ENCODE peak calls at places on chromosomes 1 and 21, in nine cellular contexts. F is ovary, Q is H1, Y is stomach, K is A549, P is suprapubic skin, B is sigmoid colon, M is esophagus muscularis mucosa, X is transverse colon. T is an unnamed sample.

GRCh38 chr1:29124366-29125236 is 898 bp upstream of the TMEM200B start:
- DNase-seq in F (peak), Q (peak), Y (peak), K (peak), P (peak), B (peak), M (peak), X (peak), T (peak)

GRCh38 chr1:28592314-28593071 is 428 bp downstream of the RAB42 start:
- DNase-seq in F (no peak), Q (peak), Y (peak), K (no peak), P (no peak), B (no peak), M (no peak), X (peak), T (no peak)

GRCh38 chr1:23865543-23865930 is 2.6 kb downstream of the FUCA1 start:
- DNase-seq in F (no peak), Q (no peak), Y (peak), K (no peak), P (no peak), B (no peak), M (no peak), X (peak), T (peak)

GRCh38 chr1:94063379-94063778 is 57.6 kb downstream of the ABCA4 start:
- DNase-seq in F (peak), Q (no peak), Y (peak), K (peak), P (peak), B (peak), M (no peak), X (peak), T (peak)

GRCh38 chr21:38340131-38340530 is 83.3 kb downstream of the KCNJ15 start:
- DNase-seq in F (no peak), Q (no peak), Y (no peak), K (no peak), P (peak), B (no peak), M (no peak), X (no peak), T (no peak)

GRCh38 chr1:83689900-83690868 is 308.7 kb downstream of the TTLL7 start:
- DNase-seq in F (no peak), Q (no peak), Y (no peak), K (no peak), P (no peak), B (no peak), M (no peak), X (no peak), T (no peak)

GRCh38 chr1:99869304-99869703 is 19.1 kb downstream of the AGL start:
- DNase-seq in F (no peak), Q (no peak), Y (no peak), K (no peak), P (no peak), B (no peak), M (no peak), X (no peak), T (no peak)

GRCh38 chr1:157193219-157193618 is 55.0 kb upstream of the ETV3 start:
- DNase-seq in F (no peak), Q (no peak), Y (no peak), K (no peak), P (no peak), B (no peak), M (peak), X (no peak), T (no peak)

GRCh38 chr1:229803601-229804217 is 177.7 kb downstream of the URB2 start:
- DNase-seq in F (no peak), Q (no peak), Y (no peak), K (no peak), P (no peak), B (no peak), M (no peak), X (no peak), T (no peak)

GRCh38 chr1:67484492-67484891 is 54.3 kb upstream of the SERBP1 start:
- DNase-seq in F (no peak), Q (no peak), Y (no peak), K (no peak), P (no peak), B (no peak), M (no peak), X (no peak), T (no peak)

GRCh38 chr1:156893048-156893953 is at the start of gene PEAR1:
- DNase-seq in F (peak), Q (peak), Y (no peak), K (no peak), P (no peak), B (peak), M (no peak), X (no peak), T (no peak)

GRCh38 chr1:165411396-165411795 is 33.5 kb downstream of the RXRG start:
- DNase-seq in F (no peak), Q (no peak), Y (no peak), K (no peak), P (no peak), B (no peak), M (no peak), X (no peak), T (no peak)

GRCh38 chr1:31748265-31748859 is 15.8 kb downstream of the ADGRB2 start:
- DNase-seq in F (no peak), Q (no peak), Y (no peak), K (no peak), P (no peak), B (no peak), M (no peak), X (no peak), T (no peak)

DNA sequence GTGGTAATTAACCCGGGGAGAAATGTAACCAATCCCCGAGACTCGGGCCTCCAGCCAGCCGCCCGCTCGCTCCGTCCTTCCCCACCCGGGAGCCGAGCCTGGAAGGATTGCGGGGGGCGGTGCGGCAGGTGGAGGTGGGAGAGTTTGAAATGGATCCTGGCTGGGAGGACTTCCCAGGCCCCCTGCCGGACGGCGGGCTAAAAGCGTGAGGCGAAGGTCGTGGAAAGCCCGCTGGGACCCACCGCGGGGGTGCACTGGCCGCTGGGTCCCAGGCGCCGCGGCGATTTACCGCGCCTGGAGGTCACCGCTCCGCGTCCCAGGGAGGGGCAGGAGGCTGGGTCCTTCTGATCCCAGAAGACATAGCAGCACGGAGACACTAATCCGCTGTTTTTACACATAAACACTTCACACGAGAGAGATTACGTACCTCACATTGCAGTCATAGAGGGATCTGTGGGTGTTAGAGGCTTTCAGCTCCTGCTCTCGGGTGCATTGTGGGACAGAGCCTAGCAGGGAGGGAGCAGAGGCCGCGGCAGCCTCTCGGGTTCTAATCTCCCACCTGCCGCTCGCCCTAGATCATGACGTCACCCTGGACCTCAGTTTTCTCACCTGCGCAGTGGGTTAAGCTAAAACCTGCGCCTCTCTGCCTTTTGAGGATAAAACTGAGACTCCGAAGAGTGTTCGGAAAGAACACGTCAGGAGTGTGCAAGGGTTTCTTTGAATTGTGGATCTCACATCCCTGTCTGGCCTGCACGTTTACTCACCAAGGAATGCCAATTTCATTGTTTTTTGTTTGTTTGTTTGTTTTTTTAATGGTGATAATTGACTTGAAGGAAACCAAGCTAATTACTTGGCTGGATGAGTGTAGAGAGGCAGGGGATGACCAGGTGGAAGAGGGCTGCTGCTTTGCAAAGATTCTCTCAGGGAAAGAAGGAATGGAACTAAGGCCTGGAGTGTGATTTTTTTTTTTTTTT is 17.1 kb upstream of the TMEM9 start:
- DNase-seq in F (peak), Q (no peak), Y (peak), K (peak), P (no peak), B (no peak), M (no peak), X (peak), T (no peak)
- TF ChIP-seq CTCF in F (peak), Q (peak), Y (no peak), K (peak), P (no peak), B (no peak), M (peak), X (peak), T (peak)

GRCh38 chr1:113692824-113693431 is 66.4 kb downstream of the PHTF1 start:
- DNase-seq in F (no peak), Q (no peak), Y (no peak), K (no peak), P (no peak), B (no peak), M (no peak), X (no peak), T (no peak)
- TF ChIP-seq EP300 in F (no peak), Q (no peak), Y (no peak), K (no peak), P (no peak), B (no peak), M (no peak), X (no peak), T (no peak)

GRCh38 chr1:147504801-147505303 is 36.4 kb upstream of the BCL9 start:
- DNase-seq in F (peak), Q (peak), Y (no peak), K (no peak), P (no peak), B (no peak), M (no peak), X (no peak), T (no peak)
- TF ChIP-seq CTCF in F (no peak), Q (no peak), Y (no peak), K (no peak), P (no peak), B (no peak), M (no peak), X (no peak), T (no peak)

GRCh38 chr1:45629035-45629434 is 5.2 kb upstream of the CCDC17 start:
- DNase-seq in F (no peak), Q (no peak), Y (no peak), K (no peak), P (no peak), B (no peak), M (no peak), X (no peak), T (no peak)
- TF ChIP-seq EP300 in F (no peak), Q (no peak), Y (no peak), K (no peak), P (no peak), B (no peak), M (no peak), X (no peak), T (no peak)

GRCh38 chr1:234246638-234247116 is 126.6 kb upstream of the COA6 start:
- DNase-seq in F (no peak), Q (no peak), Y (no peak), K (no peak), P (no peak), B (no peak), M (no peak), X (no peak), T (no peak)
- TF ChIP-seq CTCF in F (no peak), Q (no peak), Y (no peak), K (no peak), P (no peak), B (no peak), M (no peak), X (no peak), T (no peak)

DNA sequence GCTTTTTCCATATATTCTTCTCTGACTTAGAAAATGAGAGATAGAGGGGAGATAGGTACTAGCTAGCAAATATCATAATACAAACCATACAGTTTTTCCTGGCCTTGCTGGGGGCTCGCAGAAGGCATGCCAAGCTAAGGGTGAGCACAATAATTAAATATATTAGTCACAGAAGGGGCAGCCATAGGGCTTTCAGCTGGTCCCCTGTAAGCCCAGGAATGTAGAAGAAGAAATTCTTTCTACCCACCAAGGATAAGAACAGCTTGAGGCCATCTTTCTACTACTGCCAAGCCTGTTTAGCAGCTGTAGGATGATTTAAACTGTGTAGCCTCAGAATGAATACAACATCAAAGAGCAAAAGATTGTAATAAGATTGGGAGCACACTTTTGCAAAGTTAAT is 171.5 kb downstream of the LRRC7 start:
- DNase-seq in F (no peak), Q (no peak), Y (no peak), K (no peak), P (no peak), B (no peak), M (no peak), X (no peak), T (no peak)
- TF ChIP-seq EP300 in F (no peak), Q (no peak), Y (no peak), K (no peak), P (no peak), B (no peak), M (no peak), X (no peak), T (no peak)

GRCh38 chr1:21510885-21511578 is 1.8 kb downstream of the ALPL start:
- DNase-seq in F (no peak), Q (no peak), Y (no peak), K (peak), P (no peak), B (no peak), M (no peak), X (no peak), T (no peak)
- TF ChIP-seq CTCF in F (no peak), Q (peak), Y (no peak), K (no peak), P (no peak), B (no peak), M (no peak), X (no peak), T (no peak)

GRCh38 chr1:171245458-171246064 is 2.7 kb upstream of the FMO1 start:
- DNase-seq in F (peak), Q (no peak), Y (no peak), K (peak), P (no peak), B (no peak), M (no peak), X (peak), T (peak)

GRCh38 chr1:171251042-171251740 is 2.9 kb downstream of the FMO1 start:
- DNase-seq in F (peak), Q (peak), Y (peak), K (no peak), P (no peak), B (no peak), M (no peak), X (peak), T (no peak)

GRCh38 chr1:171250263-171250662 is 2.0 kb downstream of the FMO1 start:
- DNase-seq in F (no peak), Q (no peak), Y (no peak), K (no peak), P (no peak), B (no peak), M (no peak), X (no peak), T (no peak)

GRCh38 chr1:171251741-171252300 is 3.5 kb downstream of the FMO1 start:
- DNase-seq in F (peak), Q (no peak), Y (no peak), K (peak), P (no peak), B (no peak), M (no peak), X (peak), T (no peak)

GRCh38 chr1:171248309-171248708 is at the start of gene FMO1:
- DNase-seq in F (no peak), Q (no peak), Y (no peak), K (no peak), P (no peak), B (no peak), M (no peak), X (no peak), T (no peak)
- TF ChIP-seq EP300 in F (no peak), Q (no peak), Y (no peak), K (no peak), P (no peak), B (no peak), M (no peak), X (no peak), T (no peak)

DNA sequence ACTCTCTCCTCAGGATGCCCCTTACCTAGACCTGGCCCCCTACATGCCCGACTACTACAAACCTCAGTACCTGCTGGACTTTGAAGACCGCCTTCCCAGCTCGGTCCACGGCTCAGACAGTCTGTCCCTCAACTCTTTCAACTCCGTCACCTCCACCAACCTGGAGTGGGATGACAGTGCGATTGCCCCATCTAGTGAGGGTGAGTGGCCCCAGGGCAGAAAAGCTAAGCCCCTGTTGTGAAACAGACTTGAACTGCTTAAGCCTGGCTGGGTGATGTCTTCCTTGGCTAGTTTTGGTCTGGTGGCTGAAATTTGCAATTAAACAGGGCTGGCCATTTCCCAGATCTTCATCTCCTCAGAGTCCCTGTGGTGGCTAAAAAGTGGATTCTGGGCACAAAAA is 16.3 kb upstream of the SLC25A34 start:
- DNase-seq in F (no peak), Q (no peak), Y (no peak), K (no peak), P (no peak), B (no peak), M (no peak), X (no peak), T (no peak)
- TF ChIP-seq CTCF in F (no peak), Q (no peak), Y (no peak), K (no peak), P (no peak), B (no peak), M (no peak), X (no peak), T (no peak)

T was measured in tibial nerve.